ENCODE peak calls at places on chromosomes 11 and 22, in seven cellular contexts. One of them, this sample, is unnamed.

GRCh38 chr11:20127671-20128527 is 32.4 kb downstream of the DBX1 start:
- DNase-seq in adipocyte: peak; percentile 89
- DNase-seq in Peyer's patch: peak; percentile 88
- DNase-seq in CD8-positive, alpha-beta T cell: peak; percentile 84
- DNase-seq in aorta: peak; percentile 92
- DNase-seq in left ventricle myocardium inferior: peak; percentile 64
- DNase-seq in suprapubic skin: no peak
- DNase-seq in this sample: peak; percentile 44

GRCh38 chr11:121829159-121829643 is 286.8 kb downstream of the BLID start:
- DNase-seq in aorta: no peak
- DNase-seq in adipocyte: peak; percentile 93
- DNase-seq in Peyer's patch: no peak
- DNase-seq in CD8-positive, alpha-beta T cell: no peak
- DNase-seq in suprapubic skin: no peak
- DNase-seq in left ventricle myocardium inferior: no peak
- DNase-seq in this sample: no peak

GRCh38 chr11:85685820-85686459 is at the start of gene CCDC89:
- DNase-seq in left ventricle myocardium inferior: peak; percentile 77
- DNase-seq in CD8-positive, alpha-beta T cell: no peak
- DNase-seq in aorta: peak; percentile 90
- DNase-seq in suprapubic skin: peak; percentile 82
- DNase-seq in adipocyte: no peak
- DNase-seq in Peyer's patch: peak; percentile 60
- DNase-seq in this sample: no peak

GRCh38 chr11:124863137-124863825 is 2.0 kb upstream of the ROBO3 start:
- DNase-seq in suprapubic skin: peak; percentile 74
- DNase-seq in Peyer's patch: peak; percentile 58
- DNase-seq in adipocyte: peak; percentile 69
- DNase-seq in left ventricle myocardium inferior: no peak
- DNase-seq in aorta: no peak
- DNase-seq in CD8-positive, alpha-beta T cell: peak; percentile 42
- DNase-seq in this sample: no peak

GRCh38 chr22:43077121-43077877 is 11.9 kb downstream of the TTLL1 start:
- DNase-seq in CD8-positive, alpha-beta T cell: no peak
- DNase-seq in aorta: no peak
- DNase-seq in adipocyte: no peak
- DNase-seq in suprapubic skin: no peak
- DNase-seq in left ventricle myocardium inferior: peak; percentile 65
- DNase-seq in Peyer's patch: peak; percentile 52
- DNase-seq in this sample: no peak

GRCh38 chr11:121892863-121893262 is 223.2 kb downstream of the BLID start:
- DNase-seq in suprapubic skin: no peak
- DNase-seq in aorta: no peak
- DNase-seq in Peyer's patch: no peak
- DNase-seq in adipocyte: peak; percentile 69
- DNase-seq in left ventricle myocardium inferior: no peak
- DNase-seq in CD8-positive, alpha-beta T cell: no peak
- DNase-seq in this sample: no peak

GRCh38 chr11:85847436-85847835 is 7.7 kb upstream of the CCDC83 start:
- DNase-seq in CD8-positive, alpha-beta T cell: no peak
- DNase-seq in Peyer's patch: no peak
- DNase-seq in suprapubic skin: no peak
- DNase-seq in left ventricle myocardium inferior: no peak
- DNase-seq in adipocyte: no peak
- DNase-seq in aorta: no peak
- DNase-seq in this sample: no peak

GRCh38 chr11:125036933-125037332 is 26.2 kb upstream of the SLC37A2 start:
- DNase-seq in CD8-positive, alpha-beta T cell: no peak
- DNase-seq in aorta: no peak
- DNase-seq in left ventricle myocardium inferior: no peak
- DNase-seq in Peyer's patch: no peak
- DNase-seq in suprapubic skin: no peak
- DNase-seq in adipocyte: no peak
- DNase-seq in this sample: no peak

GRCh38 chr22:24155597-24156145 is 25.6 kb upstream of the SUSD2 start:
- DNase-seq in CD8-positive, alpha-beta T cell: peak; percentile 76
- DNase-seq in Peyer's patch: peak; percentile 84
- DNase-seq in aorta: peak; percentile 94
- DNase-seq in suprapubic skin: peak; percentile 86
- DNase-seq in adipocyte: peak; percentile 93
- DNase-seq in left ventricle myocardium inferior: peak; percentile 87
- DNase-seq in this sample: peak; percentile 65

GRCh38 chr11:132648841-132649240 is 883.5 kb downstream of the OPCML start:
- DNase-seq in Peyer's patch: no peak
- DNase-seq in aorta: no peak
- DNase-seq in adipocyte: peak; percentile 10
- DNase-seq in suprapubic skin: no peak
- DNase-seq in left ventricle myocardium inferior: no peak
- DNase-seq in CD8-positive, alpha-beta T cell: no peak
- DNase-seq in this sample: no peak

GRCh38 chr11:70829160-70829899 is 423.0 kb downstream of the SHANK2 start:
- DNase-seq in suprapubic skin: no peak
- DNase-seq in left ventricle myocardium inferior: no peak
- DNase-seq in Peyer's patch: no peak
- DNase-seq in aorta: no peak
- DNase-seq in CD8-positive, alpha-beta T cell: no peak
- DNase-seq in adipocyte: no peak
- DNase-seq in this sample: no peak

GRCh38 chr11:109914038-109914437 is 179.2 kb upstream of the ZC3H12C start:
- DNase-seq in adipocyte: no peak
- DNase-seq in left ventricle myocardium inferior: no peak
- DNase-seq in suprapubic skin: no peak
- DNase-seq in Peyer's patch: no peak
- DNase-seq in CD8-positive, alpha-beta T cell: no peak
- DNase-seq in aorta: no peak
- DNase-seq in this sample: no peak

GRCh38 chr11:24391165-24391564 is 105.7 kb upstream of the LUZP2 start:
- DNase-seq in left ventricle myocardium inferior: no peak
- DNase-seq in suprapubic skin: no peak
- DNase-seq in adipocyte: peak; percentile 82
- DNase-seq in Peyer's patch: no peak
- DNase-seq in aorta: no peak
- DNase-seq in CD8-positive, alpha-beta T cell: no peak
- DNase-seq in this sample: no peak

GRCh38 chr11:28269621-28270020 is 161.4 kb downstream of the METTL15 start:
- DNase-seq in left ventricle myocardium inferior: no peak
- DNase-seq in Peyer's patch: no peak
- DNase-seq in aorta: no peak
- DNase-seq in CD8-positive, alpha-beta T cell: no peak
- DNase-seq in suprapubic skin: no peak
- DNase-seq in adipocyte: peak; percentile 15
- DNase-seq in this sample: no peak

GRCh38 chr22:39277135-39277607 is 32.4 kb upstream of the PDGFB start:
- DNase-seq in adipocyte: peak; percentile 85
- DNase-seq in Peyer's patch: no peak
- DNase-seq in aorta: no peak
- DNase-seq in left ventricle myocardium inferior: no peak
- DNase-seq in CD8-positive, alpha-beta T cell: no peak
- DNase-seq in suprapubic skin: no peak
- DNase-seq in this sample: no peak

GRCh38 chr11:133946541-133947297 is 10.0 kb downstream of the IGSF9B start:
- DNase-seq in Peyer's patch: no peak
- DNase-seq in left ventricle myocardium inferior: peak; percentile 51
- DNase-seq in CD8-positive, alpha-beta T cell: peak; percentile 57
- DNase-seq in suprapubic skin: no peak
- DNase-seq in aorta: peak; percentile 86
- DNase-seq in adipocyte: no peak
- DNase-seq in this sample: no peak

GRCh38 chr22:28112548-28113043 is 193.5 kb upstream of the PITPNB start:
- DNase-seq in aorta: no peak
- DNase-seq in CD8-positive, alpha-beta T cell: no peak
- DNase-seq in suprapubic skin: no peak
- DNase-seq in adipocyte: peak; percentile 39
- DNase-seq in Peyer's patch: no peak
- DNase-seq in left ventricle myocardium inferior: peak; percentile 48
- DNase-seq in this sample: peak; percentile 67

GRCh38 chr11:46338988-46339666 is 8.1 kb upstream of the DGKZ start:
- DNase-seq in left ventricle myocardium inferior: peak; percentile 61
- DNase-seq in Peyer's patch: no peak
- DNase-seq in CD8-positive, alpha-beta T cell: no peak
- DNase-seq in suprapubic skin: no peak
- DNase-seq in aorta: no peak
- DNase-seq in adipocyte: peak; percentile 55
- DNase-seq in this sample: peak; percentile 87

GRCh38 chr11:108871152-108871551 is 206.3 kb downstream of the DDX10 start:
- DNase-seq in aorta: peak; percentile 77
- DNase-seq in Peyer's patch: peak; percentile 46
- DNase-seq in suprapubic skin: no peak
- DNase-seq in CD8-positive, alpha-beta T cell: no peak
- DNase-seq in adipocyte: peak; percentile 63
- DNase-seq in left ventricle myocardium inferior: peak; percentile 15
- DNase-seq in this sample: peak; percentile 40

GRCh38 chr11:14376920-14377319 is 17.9 kb upstream of the RRAS2 start:
- DNase-seq in suprapubic skin: no peak
- DNase-seq in Peyer's patch: no peak
- DNase-seq in CD8-positive, alpha-beta T cell: no peak
- DNase-seq in aorta: no peak
- DNase-seq in adipocyte: no peak
- DNase-seq in left ventricle myocardium inferior: no peak
- DNase-seq in this sample: no peak

GRCh38 chr11:122146475-122146874 is 30.5 kb upstream of the BLID start:
- DNase-seq in Peyer's patch: no peak
- DNase-seq in suprapubic skin: no peak
- DNase-seq in adipocyte: no peak
- DNase-seq in aorta: no peak
- DNase-seq in CD8-positive, alpha-beta T cell: no peak
- DNase-seq in left ventricle myocardium inferior: no peak
- DNase-seq in this sample: no peak

GRCh38 chr11:95506777-95507176 is 275.8 kb upstream of the SESN3 start:
- DNase-seq in adipocyte: no peak
- DNase-seq in suprapubic skin: no peak
- DNase-seq in Peyer's patch: no peak
- DNase-seq in aorta: no peak
- DNase-seq in left ventricle myocardium inferior: no peak
- DNase-seq in CD8-positive, alpha-beta T cell: no peak
- DNase-seq in this sample: no peak

GRCh38 chr22:45819305-45819704 is 147.7 kb downstream of the ATXN10 start:
- DNase-seq in Peyer's patch: no peak
- DNase-seq in left ventricle myocardium inferior: no peak
- DNase-seq in suprapubic skin: no peak
- DNase-seq in aorta: no peak
- DNase-seq in CD8-positive, alpha-beta T cell: no peak
- DNase-seq in adipocyte: no peak
- DNase-seq in this sample: no peak

GRCh38 chr11:35419713-35420333 is 465 bp upstream of the SLC1A2 start:
- DNase-seq in suprapubic skin: no peak
- DNase-seq in CD8-positive, alpha-beta T cell: no peak
- DNase-seq in aorta: no peak
- DNase-seq in adipocyte: no peak
- DNase-seq in left ventricle myocardium inferior: peak; percentile 18
- DNase-seq in Peyer's patch: no peak
- DNase-seq in this sample: no peak

GRCh38 chr11:44589301-44589700 is 23.8 kb downstream of the CD82 start:
- DNase-seq in CD8-positive, alpha-beta T cell: no peak
- DNase-seq in suprapubic skin: no peak
- DNase-seq in left ventricle myocardium inferior: no peak
- DNase-seq in adipocyte: peak; percentile 75
- DNase-seq in Peyer's patch: no peak
- DNase-seq in aorta: no peak
- DNase-seq in this sample: no peak

GRCh38 chr22:48660795-48661740 is 1166.6 kb downstream of the BRD1 start:
- DNase-seq in suprapubic skin: no peak
- DNase-seq in CD8-positive, alpha-beta T cell: no peak
- DNase-seq in adipocyte: no peak
- DNase-seq in aorta: no peak
- DNase-seq in Peyer's patch: no peak
- DNase-seq in left ventricle myocardium inferior: no peak
- DNase-seq in this sample: no peak

GRCh38 chr11:35305670-35306382 is 113.5 kb downstream of the SLC1A2 start:
- DNase-seq in Peyer's patch: peak; percentile 56
- DNase-seq in aorta: no peak
- DNase-seq in suprapubic skin: no peak
- DNase-seq in left ventricle myocardium inferior: no peak
- DNase-seq in CD8-positive, alpha-beta T cell: peak; percentile 72
- DNase-seq in adipocyte: peak; percentile 59
- DNase-seq in this sample: peak; percentile 40

GRCh38 chr11:86141645-86142569 is 73.0 kb upstream of the PICALM start:
- DNase-seq in Peyer's patch: no peak
- DNase-seq in aorta: no peak
- DNase-seq in CD8-positive, alpha-beta T cell: no peak
- DNase-seq in adipocyte: no peak
- DNase-seq in left ventricle myocardium inferior: no peak
- DNase-seq in suprapubic skin: no peak
- DNase-seq in this sample: no peak

GRCh38 chr11:111555255-111555654 is 14.7 kb downstream of the LAYN start:
- DNase-seq in aorta: no peak
- DNase-seq in adipocyte: peak; percentile 50
- DNase-seq in Peyer's patch: no peak
- DNase-seq in suprapubic skin: no peak
- DNase-seq in left ventricle myocardium inferior: no peak
- DNase-seq in CD8-positive, alpha-beta T cell: no peak
- DNase-seq in this sample: no peak

GRCh38 chr11:2383823-2384722 is 7.0 kb downstream of the CD81 start:
- DNase-seq in CD8-positive, alpha-beta T cell: no peak
- DNase-seq in left ventricle myocardium inferior: no peak
- DNase-seq in suprapubic skin: no peak
- DNase-seq in adipocyte: peak; percentile 16
- DNase-seq in aorta: no peak
- DNase-seq in Peyer's patch: peak; percentile 86
- DNase-seq in this sample: no peak
- H3K4me1 ChIP-seq in CD8-positive, alpha-beta T cell: peaks cover 71% of the 10 kb centered on the region
- H3K4me1 ChIP-seq in left ventricle myocardium inferior: peaks cover 98% of the 10 kb centered on the region
- H3K4me1 ChIP-seq in suprapubic skin: peaks cover 100% of the 10 kb centered on the region
- H3K4me1 ChIP-seq in adipocyte: peaks cover 73% of the 10 kb centered on the region
- H3K4me1 ChIP-seq in aorta: no peaks in the 10 kb centered on the region
- H3K4me1 ChIP-seq in Peyer's patch: peaks cover 82% of the 10 kb centered on the region
- H3K4me1 ChIP-seq in this sample: no peaks in the 10 kb centered on the region

DNA sequence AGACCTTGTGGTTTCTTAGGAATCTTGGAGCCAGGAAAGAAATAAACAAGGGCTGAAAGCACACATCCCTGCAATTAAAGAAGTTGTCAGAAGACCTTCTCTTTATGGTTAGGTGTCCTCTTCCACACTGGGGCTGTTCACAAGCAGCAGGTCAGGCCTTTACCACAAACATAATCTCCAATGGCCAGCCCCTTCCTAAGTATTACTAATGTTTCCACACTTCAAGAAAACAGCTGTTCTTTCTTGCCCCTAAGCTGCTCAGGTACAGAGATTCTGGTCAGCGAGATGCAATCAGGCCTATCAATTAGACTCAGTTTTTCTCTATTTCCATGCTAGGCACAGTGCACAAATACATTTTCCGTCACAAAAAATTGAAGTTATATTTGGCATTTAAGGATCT is 5.3 kb downstream of the PRAME start:
- DNase-seq in CD8-positive, alpha-beta T cell: no peak
- DNase-seq in left ventricle myocardium inferior: no peak
- DNase-seq in aorta: no peak
- DNase-seq in adipocyte: peak; percentile 1
- DNase-seq in suprapubic skin: no peak
- DNase-seq in Peyer's patch: no peak
- DNase-seq in this sample: no peak
- H3K36me3 ChIP-seq in CD8-positive, alpha-beta T cell: no peaks in the 10 kb centered on the region
- H3K36me3 ChIP-seq in left ventricle myocardium inferior: no peaks in the 10 kb centered on the region
- H3K36me3 ChIP-seq in aorta: no peaks in the 10 kb centered on the region
- H3K36me3 ChIP-seq in adipocyte: no peaks in the 10 kb centered on the region
- H3K36me3 ChIP-seq in suprapubic skin: no peaks in the 10 kb centered on the region
- H3K36me3 ChIP-seq in Peyer's patch: no peaks in the 10 kb centered on the region
- H3K36me3 ChIP-seq in this sample: no peaks in the 10 kb centered on the region

GRCh38 chr11:106608677-106609076 is 409.6 kb downstream of the GUCY1A2 start:
- DNase-seq in Peyer's patch: no peak
- DNase-seq in CD8-positive, alpha-beta T cell: no peak
- DNase-seq in adipocyte: peak; percentile 45
- DNase-seq in aorta: no peak
- DNase-seq in suprapubic skin: no peak
- DNase-seq in left ventricle myocardium inferior: no peak
- DNase-seq in this sample: no peak
- H3K4me1 ChIP-seq in Peyer's patch: no peaks in the 10 kb centered on the region
- H3K4me1 ChIP-seq in CD8-positive, alpha-beta T cell: no peaks in the 10 kb centered on the region
- H3K4me1 ChIP-seq in adipocyte: no peaks in the 10 kb centered on the region
- H3K4me1 ChIP-seq in aorta: no peaks in the 10 kb centered on the region
- H3K4me1 ChIP-seq in suprapubic skin: no peaks in the 10 kb centered on the region
- H3K4me1 ChIP-seq in left ventricle myocardium inferior: no peaks in the 10 kb centered on the region
- H3K4me1 ChIP-seq in this sample: no peaks in the 10 kb centered on the region

GRCh38 chr22:17828502-17829080 is 54.3 kb upstream of the BID start:
- DNase-seq in adipocyte: no peak
- DNase-seq in suprapubic skin: no peak
- DNase-seq in left ventricle myocardium inferior: no peak
- DNase-seq in aorta: no peak
- DNase-seq in Peyer's patch: no peak
- DNase-seq in CD8-positive, alpha-beta T cell: no peak
- DNase-seq in this sample: no peak
- H3K36me3 ChIP-seq in adipocyte: peaks cover 25% of the 10 kb centered on the region
- H3K36me3 ChIP-seq in suprapubic skin: peaks cover 26% of the 10 kb centered on the region
- H3K36me3 ChIP-seq in left ventricle myocardium inferior: peaks cover 26% of the 10 kb centered on the region
- H3K36me3 ChIP-seq in aorta: no peaks in the 10 kb centered on the region
- H3K36me3 ChIP-seq in Peyer's patch: peaks cover 48% of the 10 kb centered on the region
- H3K36me3 ChIP-seq in CD8-positive, alpha-beta T cell: no peaks in the 10 kb centered on the region
- H3K36me3 ChIP-seq in this sample: peaks cover 10% of the 10 kb centered on the region